ENCODE peak calls at places on chromosomes 4 and X, in four cellular contexts. I, W, O and A are unnamed samples.

GRCh38 chr4:53682908-53683307 is 91.6 kb upstream of the LNX1 start:
- DNase-seq in I (no peak), O (no peak), W (peak), A (no peak)

GRCh38 chrX:132810964-132811712 is 147.3 kb downstream of the HS6ST2 start:
- DNase-seq in W (no peak), I (no peak), O (no peak), A (no peak)

GRCh38 chrX:136963973-136964372 is 69.8 kb downstream of the GPR101 start:
- DNase-seq in W (no peak), O (no peak), I (no peak), A (no peak)

GRCh38 chr4:88169298-88169697 is 10.9 kb upstream of the ABCG2 start:
- DNase-seq in I (no peak), W (no peak), O (no peak), A (no peak)

GRCh38 chr4:5945936-5946335 is 53.0 kb upstream of the CRMP1 start:
- DNase-seq in I (no peak), W (no peak), O (no peak), A (no peak)

GRCh38 chrX:3516051-3516541 is 169.6 kb upstream of the MXRA5 start:
- DNase-seq in W (no peak), O (no peak), I (no peak), A (no peak)

GRCh38 chrX:124010157-124010556 is 48.7 kb downstream of the STAG2 start:
- DNase-seq in O (no peak), W (no peak), I (no peak), A (no peak)

GRCh38 chr4:180456928-180457327 is 1786.3 kb upstream of the TENM3 start:
- DNase-seq in I (no peak), O (no peak), W (no peak), A (no peak)

GRCh38 chr4:38406243-38406642 is 257.8 kb upstream of the KLF3 start:
- DNase-seq in O (no peak), W (no peak), I (no peak), A (no peak)